ENCODE peak calls at places on chromosomes 1 and 21, in ten cellular contexts. L is iPS-NIHi11; A is activated CD4-positive, alpha-beta T cell treated with anti-CD3 and anti-CD28 coated beads, Interleukin-2, amount 10 ng/mL, durations not matched to agents 7 days and 5 days; N is stimulated activated CD4-positive, alpha-beta T cell treated with anti-CD3 and anti-CD28 coated beads, Interleukin-4, amount 100 ng/mL, for 48 hours; D is stimulated activated effector memory CD8-positive, alpha-beta T cell treated with anti-CD3 and anti-CD28 coated beads, Interleukin-12 subunit alpha, Interleukin-12 subunit beta, amount 100 ng/mL, for 72 hours; Z is lower leg skin; Y is left colon; G is cardiac fibroblast; M is Right ventricle myocardium superior; H is HuH-7. C is an unnamed sample.

GRCh38 chr1:182520746-182521145 is 68.3 kb downstream of the RNASEL start:
- DNase-seq in L (no peak), A (no peak), N (no peak), D (no peak), Z (no peak), Y (no peak), G (no peak), M (no peak), H (no peak), C (no peak)

GRCh38 chr1:225694151-225694603 is 41.3 kb upstream of the ENAH start:
- DNase-seq in L (no peak), A (no peak), N (no peak), D (no peak), Z (peak), Y (peak), G (peak), M (peak), H (peak), C (peak)

GRCh38 chr21:36209626-36210171 is 53.1 kb downstream of the DOP1B start:
- DNase-seq in L (peak), A (peak), N (peak), D (no peak), Z (no peak), Y (peak), G (peak), M (no peak), H (peak), C (peak)

GRCh38 chr1:4760088-4760487 is 105.7 kb downstream of the AJAP1 start:
- DNase-seq in L (no peak), A (no peak), N (no peak), D (no peak), Z (no peak), Y (no peak), G (no peak), M (no peak), H (no peak), C (no peak)

GRCh38 chr1:214422137-214422671 is 129.2 kb downstream of the PTPN14 start:
- DNase-seq in L (no peak), A (no peak), N (no peak), D (no peak), Z (no peak), Y (no peak), G (peak), M (no peak), H (no peak), C (no peak)

GRCh38 chr1:214281030-214281901 is at the start of gene SMYD2:
- DNase-seq in L (peak), A (peak), N (peak), D (peak), Z (peak), Y (peak), G (peak), M (peak), H (peak), C (peak)

GRCh38 chr1:179823693-179824092 is 53.9 kb downstream of the TOR1AIP2 start:
- DNase-seq in L (no peak), A (no peak), N (no peak), D (no peak), Z (peak), Y (no peak), G (no peak), M (no peak), H (no peak), C (no peak)

GRCh38 chr1:202711949-202712635 is 1.8 kb upstream of the SYT2 start:
- DNase-seq in L (no peak), A (no peak), N (no peak), D (no peak), Z (peak), Y (no peak), G (no peak), M (no peak), H (no peak), C (no peak)

GRCh38 chr1:33256335-33256700 is at the start of gene ZNF362:
- DNase-seq in L (peak), A (peak), N (peak), D (peak), Z (peak), Y (peak), G (peak), M (peak), H (peak), C (peak)

GRCh38 chr1:164576311-164577271 is 17.6 kb downstream of the PBX1 start:
- DNase-seq in L (peak), A (no peak), N (no peak), D (no peak), Z (no peak), Y (peak), G (peak), M (peak), H (no peak), C (no peak)

GRCh38 chr21:29149771-29150425 is 19.5 kb downstream of the MAP3K7CL start:
- DNase-seq in L (no peak), A (no peak), N (no peak), D (no peak), Z (no peak), Y (no peak), G (peak), M (no peak), H (no peak), C (no peak)

GRCh38 chr1:215970406-215970805 is 403.3 kb downstream of the KCTD3 start:
- DNase-seq in L (no peak), A (no peak), N (no peak), D (no peak), Z (no peak), Y (no peak), G (peak), M (no peak), H (no peak), C (no peak)

GRCh38 chr1:234925440-234926251 is 203.0 kb downstream of the TOMM20 start:
- DNase-seq in L (peak), A (peak), N (no peak), D (no peak), Z (peak), Y (no peak), G (peak), M (no peak), H (no peak), C (no peak)

GRCh38 chr1:42322577-42322976 is 12.5 kb downstream of the FOXJ3 start:
- DNase-seq in L (no peak), A (no peak), N (no peak), D (no peak), Z (no peak), Y (no peak), G (peak), M (no peak), H (no peak), C (no peak)

GRCh38 chr21:26138615-26139257 is 31.8 kb downstream of the APP start:
- DNase-seq in L (no peak), A (no peak), N (no peak), D (no peak), Z (no peak), Y (peak), G (no peak), M (no peak), H (no peak), C (no peak)

GRCh38 chr1:223641523-223642039 is 23.9 kb downstream of the CAPN8 start:
- DNase-seq in L (no peak), A (no peak), N (no peak), D (no peak), Z (no peak), Y (peak), G (no peak), M (no peak), H (no peak), C (no peak)

GRCh38 chr1:176643536-176643935 is 180.6 kb downstream of the PAPPA2 start:
- DNase-seq in L (no peak), A (no peak), N (no peak), D (no peak), Z (no peak), Y (no peak), G (peak), M (no peak), H (no peak), C (no peak)

GRCh38 chr1:168801032-168801745 is 72.2 kb upstream of the DPT start:
- DNase-seq in L (no peak), A (no peak), N (no peak), D (no peak), Z (no peak), Y (no peak), G (no peak), M (no peak), H (peak), C (no peak)

GRCh38 chr21:42242611-42243010 is 23.7 kb downstream of the ABCG1 start:
- DNase-seq in L (no peak), A (no peak), N (no peak), D (no peak), Z (no peak), Y (no peak), G (no peak), M (no peak), H (no peak), C (no peak)

GRCh38 chr1:230236301-230236700 is 169.3 kb downstream of the GALNT2 start:
- DNase-seq in L (no peak), A (no peak), N (no peak), D (no peak), Z (no peak), Y (no peak), G (no peak), M (no peak), H (no peak), C (no peak)

GRCh38 chr1:69451196-69451595 is 116.5 kb upstream of the LRRC7 start:
- DNase-seq in L (peak), A (no peak), N (no peak), D (no peak), Z (no peak), Y (no peak), G (no peak), M (no peak), H (no peak), C (no peak)

GRCh38 chr1:229613938-229614337 is 12.0 kb downstream of the TAF5L start:
- DNase-seq in L (no peak), A (no peak), N (no peak), D (no peak), Z (no peak), Y (no peak), G (no peak), M (no peak), H (no peak), C (no peak)

GRCh38 chr1:109878531-109878930 is 32.1 kb upstream of the CSF1 start:
- DNase-seq in L (no peak), A (no peak), N (no peak), D (no peak), Z (peak), Y (no peak), G (no peak), M (no peak), H (no peak), C (no peak)

GRCh38 chr1:165773324-165773965 is 4.8 kb upstream of the TMCO1 start:
- DNase-seq in L (no peak), A (no peak), N (no peak), D (no peak), Z (no peak), Y (no peak), G (peak), M (no peak), H (no peak), C (no peak)

GRCh38 chr21:32702702-32703101 is 25.1 kb downstream of the SYNJ1 start:
- DNase-seq in L (no peak), A (no peak), N (no peak), D (no peak), Z (no peak), Y (no peak), G (peak), M (no peak), H (peak), C (no peak)

GRCh38 chr1:64878931-64879710 is 87.2 kb downstream of the JAK1 start:
- DNase-seq in L (no peak), A (no peak), N (no peak), D (no peak), Z (no peak), Y (no peak), G (no peak), M (no peak), H (no peak), C (no peak)

GRCh38 chr1:207797229-207797973 is 45.5 kb downstream of the CD46 start:
- DNase-seq in L (peak), A (peak), N (peak), D (peak), Z (peak), Y (peak), G (peak), M (peak), H (peak), C (peak)

GRCh38 chr1:150997949-150998348 is 8.8 kb downstream of the MINDY1 start:
- DNase-seq in L (no peak), A (no peak), N (no peak), D (no peak), Z (no peak), Y (no peak), G (no peak), M (no peak), H (no peak), C (no peak)

GRCh38 chr1:46333300-46334029 is 7.1 kb upstream of the NSUN4 start:
- DNase-seq in L (peak), A (no peak), N (no peak), D (no peak), Z (no peak), Y (no peak), G (peak), M (no peak), H (peak), C (peak)

GRCh38 chr1:149884433-149885363 is 14.7 kb upstream of the BOLA1 start:
- DNase-seq in L (no peak), A (peak), N (no peak), D (peak), Z (peak), Y (no peak), G (peak), M (no peak), H (no peak), C (peak)

GRCh38 chr1:34612091-34612631 is 142.7 kb upstream of the GJB5 start:
- DNase-seq in L (no peak), A (no peak), N (no peak), D (no peak), Z (no peak), Y (no peak), G (no peak), M (no peak), H (no peak), C (no peak)

GRCh38 chr1:3001471-3002348 is 19.6 kb upstream of the ACTRT2 start:
- DNase-seq in L (no peak), A (no peak), N (no peak), D (no peak), Z (peak), Y (no peak), G (no peak), M (peak), H (no peak), C (no peak)

GRCh38 chr1:27397749-27398148 is 5.3 kb downstream of the GPR3 start:
- DNase-seq in L (no peak), A (no peak), N (no peak), D (no peak), Z (no peak), Y (no peak), G (no peak), M (no peak), H (no peak), C (no peak)

GRCh38 chr1:191592907-191593306 is 565.4 kb upstream of the RGS18 start:
- DNase-seq in L (no peak), A (no peak), N (no peak), D (no peak), Z (no peak), Y (no peak), G (no peak), M (no peak), H (no peak), C (no peak)

GRCh38 chr1:25037174-25038074 is 107.3 kb upstream of the RUNX3 start:
- DNase-seq in L (peak), A (peak), N (peak), D (peak), Z (no peak), Y (peak), G (peak), M (peak), H (peak), C (peak)

GRCh38 chr1:206471993-206472392 is 1.7 kb downstream of the IKBKE start:
- DNase-seq in L (no peak), A (no peak), N (no peak), D (no peak), Z (no peak), Y (no peak), G (no peak), M (peak), H (no peak), C (no peak)

GRCh38 chr1:150626150-150626549 is 3.3 kb downstream of the ENSA start:
- DNase-seq in L (no peak), A (no peak), N (peak), D (no peak), Z (no peak), Y (no peak), G (no peak), M (no peak), H (no peak), C (no peak)

C was measured in KBM-7.